ENCODE peak calls at places on chromosome 21, in four cellular contexts. One of them, this sample, is unnamed.

GRCh38 chr21:31193761-31194160 is 150.3 kb downstream of the TIAM1 start:
- DNase-seq in body of pancreas: no peak
- DNase-seq in fibroblast of lung: no peak
- DNase-seq in PC-9: no peak
- DNase-seq in this sample: no peak

GRCh38 chr21:38228115-38228514 is 28.7 kb upstream of the KCNJ15 start:
- DNase-seq in body of pancreas: no peak
- DNase-seq in PC-9: no peak
- DNase-seq in fibroblast of lung: no peak
- DNase-seq in this sample: peak; percentile 22

GRCh38 chr21:14617836-14618235 is 71.7 kb upstream of the SAMSN1 start:
- DNase-seq in fibroblast of lung: no peak
- DNase-seq in body of pancreas: no peak
- DNase-seq in PC-9: no peak
- DNase-seq in this sample: no peak

GRCh38 chr21:43922949-43923348 is 57.9 kb downstream of the AGPAT3 start:
- DNase-seq in body of pancreas: no peak
- DNase-seq in PC-9: no peak
- DNase-seq in fibroblast of lung: no peak
- DNase-seq in this sample: no peak

GRCh38 chr21:38244885-38245869 is 11.6 kb upstream of the KCNJ15 start:
- DNase-seq in body of pancreas: no peak
- DNase-seq in PC-9: no peak
- DNase-seq in fibroblast of lung: peak; percentile 82
- DNase-seq in this sample: no peak

GRCh38 chr21:43866659-43867331 is 1.8 kb downstream of the AGPAT3 start:
- DNase-seq in fibroblast of lung: no peak
- DNase-seq in body of pancreas: peak; percentile 50
- DNase-seq in PC-9: no peak
- DNase-seq in this sample: peak; percentile 87

GRCh38 chr21:31660134-31660565 is 657 bp downstream of the SOD1 start:
- DNase-seq in fibroblast of lung: peak; percentile 30
- DNase-seq in body of pancreas: no peak
- DNase-seq in PC-9: no peak
- DNase-seq in this sample: peak; percentile 48

GRCh38 chr21:31184462-31184861 is 146.2 kb upstream of the KRTAP19-8 start:
- DNase-seq in PC-9: no peak
- DNase-seq in fibroblast of lung: no peak
- DNase-seq in body of pancreas: no peak
- DNase-seq in this sample: no peak

GRCh38 chr21:37074195-37074510 is 1.1 kb downstream of the TTC3 start:
- DNase-seq in body of pancreas: no peak
- DNase-seq in PC-9: no peak
- DNase-seq in fibroblast of lung: no peak
- DNase-seq in this sample: peak; percentile 49

GRCh38 chr21:44366586-44367211 is 13.3 kb downstream of the TRPM2 start:
- DNase-seq in PC-9: no peak
- DNase-seq in fibroblast of lung: no peak
- DNase-seq in body of pancreas: no peak
- DNase-seq in this sample: no peak

GRCh38 chr21:44316277-44316900 is 16.5 kb downstream of the PFKL start:
- DNase-seq in PC-9: no peak
- DNase-seq in fibroblast of lung: no peak
- DNase-seq in body of pancreas: no peak
- DNase-seq in this sample: no peak

GRCh38 chr21:43907751-43908150 is 42.7 kb downstream of the AGPAT3 start:
- DNase-seq in PC-9: no peak
- DNase-seq in body of pancreas: no peak
- DNase-seq in fibroblast of lung: no peak
- DNase-seq in this sample: no peak

GRCh38 chr21:35072960-35073359 is 23.9 kb upstream of the RUNX1 start:
- DNase-seq in PC-9: no peak
- DNase-seq in fibroblast of lung: peak; percentile 45
- DNase-seq in body of pancreas: no peak
- DNase-seq in this sample: no peak

GRCh38 chr21:35410123-35410522 is 361.0 kb upstream of the RUNX1 start:
- DNase-seq in fibroblast of lung: no peak
- DNase-seq in PC-9: no peak
- DNase-seq in body of pancreas: no peak
- DNase-seq in this sample: no peak

GRCh38 chr21:36693144-36694040 is 5.5 kb upstream of the SIM2 start:
- DNase-seq in body of pancreas: no peak
- DNase-seq in fibroblast of lung: no peak
- DNase-seq in PC-9: no peak
- DNase-seq in this sample: no peak

GRCh38 chr21:36035381-36035791 is 24.9 kb downstream of the SETD4 start:
- DNase-seq in PC-9: no peak
- DNase-seq in body of pancreas: no peak
- DNase-seq in fibroblast of lung: no peak
- DNase-seq in this sample: no peak

GRCh38 chr21:36150192-36150711 is 6.4 kb upstream of the DOP1B start:
- DNase-seq in body of pancreas: no peak
- DNase-seq in fibroblast of lung: peak; percentile 58
- DNase-seq in PC-9: no peak
- DNase-seq in this sample: no peak

GRCh38 chr21:35508389-35508888 is 459.3 kb upstream of the RUNX1 start:
- DNase-seq in PC-9: peak; percentile 85
- DNase-seq in fibroblast of lung: peak; percentile 93
- DNase-seq in body of pancreas: peak; percentile 20
- DNase-seq in this sample: peak; percentile 54

GRCh38 chr21:27406297-27407009 is 439.6 kb upstream of the ADAMTS5 start:
- DNase-seq in body of pancreas: no peak
- DNase-seq in PC-9: no peak
- DNase-seq in fibroblast of lung: peak; percentile 80
- DNase-seq in this sample: no peak

GRCh38 chr21:36694593-36695282 is 4.2 kb upstream of the SIM2 start:
- DNase-seq in fibroblast of lung: no peak
- DNase-seq in body of pancreas: no peak
- DNase-seq in PC-9: no peak
- DNase-seq in this sample: no peak

GRCh38 chr21:24514081-24514733 is 1093.1 kb downstream of the MRPL39 start:
- DNase-seq in fibroblast of lung: peak; percentile 17
- DNase-seq in PC-9: no peak
- DNase-seq in body of pancreas: no peak
- DNase-seq in this sample: no peak

GRCh38 chr21:27759091-27759659 is 792.3 kb upstream of the ADAMTS5 start:
- DNase-seq in PC-9: no peak
- DNase-seq in body of pancreas: peak; percentile 49
- DNase-seq in fibroblast of lung: no peak
- DNase-seq in this sample: peak; percentile 32

GRCh38 chr21:39518845-39519205 is 67.1 kb downstream of the SH3BGR start:
- DNase-seq in body of pancreas: no peak
- DNase-seq in PC-9: no peak
- DNase-seq in fibroblast of lung: peak; percentile 3
- DNase-seq in this sample: no peak

GRCh38 chr21:35002879-35003722 is 46.0 kb downstream of the RUNX1 start:
- DNase-seq in fibroblast of lung: peak; percentile 93
- DNase-seq in body of pancreas: no peak
- DNase-seq in PC-9: no peak
- DNase-seq in this sample: no peak

GRCh38 chr21:44064852-44065403 is 42.3 kb upstream of the PWP2 start:
- DNase-seq in body of pancreas: no peak
- DNase-seq in fibroblast of lung: no peak
- DNase-seq in PC-9: no peak
- DNase-seq in this sample: no peak

GRCh38 chr21:39020751-39021474 is 162.3 kb downstream of the PSMG1 start:
- DNase-seq in fibroblast of lung: peak; percentile 85
- DNase-seq in PC-9: peak; percentile 76
- DNase-seq in body of pancreas: no peak
- DNase-seq in this sample: no peak

GRCh38 chr21:37787456-37787855 is 128.8 kb downstream of the KCNJ6 start:
- DNase-seq in PC-9: no peak
- DNase-seq in body of pancreas: no peak
- DNase-seq in fibroblast of lung: peak; percentile 84
- DNase-seq in this sample: no peak

GRCh38 chr21:30710499-30710898 is 8.1 kb downstream of the KRTAP21-3 start:
- DNase-seq in PC-9: no peak
- DNase-seq in body of pancreas: no peak
- DNase-seq in fibroblast of lung: no peak
- DNase-seq in this sample: no peak

GRCh38 chr21:38170283-38170682 is 86.5 kb upstream of the KCNJ15 start:
- DNase-seq in fibroblast of lung: peak; percentile 15
- DNase-seq in body of pancreas: no peak
- DNase-seq in PC-9: no peak
- DNase-seq in this sample: no peak

GRCh38 chr21:38796426-38796825 is 9.3 kb upstream of the ETS2 start:
- DNase-seq in fibroblast of lung: peak; percentile 58
- DNase-seq in body of pancreas: no peak
- DNase-seq in PC-9: no peak
- DNase-seq in this sample: no peak

GRCh38 chr21:31554511-31555022 is 104.9 kb upstream of the SOD1 start:
- DNase-seq in body of pancreas: no peak
- DNase-seq in PC-9: peak; percentile 62
- DNase-seq in fibroblast of lung: no peak
- DNase-seq in this sample: no peak

GRCh38 chr21:15688809-15689208 is 41.0 kb upstream of the USP25 start:
- DNase-seq in fibroblast of lung: peak; percentile 33
- DNase-seq in body of pancreas: no peak
- DNase-seq in PC-9: peak; percentile 35
- DNase-seq in this sample: no peak

GRCh38 chr21:36379236-36379635 is 6.0 kb upstream of the CHAF1B start:
- DNase-seq in fibroblast of lung: no peak
- DNase-seq in PC-9: no peak
- DNase-seq in body of pancreas: no peak
- DNase-seq in this sample: no peak

GRCh38 chr21:35222541-35222941 is 173.4 kb upstream of the RUNX1 start:
- DNase-seq in PC-9: peak; percentile 76
- DNase-seq in body of pancreas: no peak
- DNase-seq in fibroblast of lung: no peak
- DNase-seq in this sample: no peak

GRCh38 chr21:15442743-15443142 is 287.0 kb upstream of the USP25 start:
- DNase-seq in body of pancreas: no peak
- DNase-seq in PC-9: no peak
- DNase-seq in fibroblast of lung: no peak
- DNase-seq in this sample: no peak

GRCh38 chr21:35649186-35649585 is 411.1 kb downstream of the SETD4 start:
- DNase-seq in PC-9: no peak
- DNase-seq in body of pancreas: no peak
- DNase-seq in fibroblast of lung: peak; percentile 38
- DNase-seq in this sample: no peak

GRCh38 chr21:34692458-34693020 is 23.7 kb downstream of the CLIC6 start:
- DNase-seq in fibroblast of lung: no peak
- DNase-seq in PC-9: no peak
- DNase-seq in body of pancreas: no peak
- DNase-seq in this sample: no peak

GRCh38 chr21:39681257-39681656 is 63.7 kb upstream of the IGSF5 start:
- DNase-seq in body of pancreas: no peak
- DNase-seq in PC-9: no peak
- DNase-seq in fibroblast of lung: peak; percentile 9
- DNase-seq in this sample: no peak

GRCh38 chr21:39529026-39529425 is 77.3 kb downstream of the SH3BGR start:
- DNase-seq in fibroblast of lung: no peak
- DNase-seq in body of pancreas: no peak
- DNase-seq in PC-9: no peak
- DNase-seq in this sample: no peak

DNA sequence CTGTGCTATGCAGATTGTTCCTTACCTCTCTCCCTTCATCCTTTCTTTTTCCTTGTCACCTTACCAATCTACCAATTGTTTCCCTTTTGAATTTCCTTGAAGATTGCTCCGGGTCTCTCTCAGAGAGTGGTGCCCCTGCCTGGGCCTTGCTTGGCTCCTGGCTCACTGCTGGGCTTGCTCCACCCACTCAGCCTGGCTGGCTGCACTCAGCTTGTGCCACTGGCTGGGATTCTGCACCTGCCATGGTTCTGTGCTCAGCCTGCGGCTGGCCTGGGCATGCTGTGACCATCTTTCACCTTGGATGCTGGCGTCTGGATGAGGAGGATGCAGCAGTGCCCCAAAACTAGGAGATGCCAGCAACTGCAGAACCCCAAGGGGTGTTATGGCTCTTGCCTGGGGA is 463.9 kb upstream of the CXADR start:
- DNase-seq in body of pancreas: no peak
- DNase-seq in fibroblast of lung: no peak
- DNase-seq in PC-9: no peak
- DNase-seq in this sample: no peak
- H3K27ac ChIP-seq in body of pancreas: no peak overlapping the region
- H3K27ac ChIP-seq in fibroblast of lung: no peak overlapping the region
- H3K27ac ChIP-seq in PC-9: no peak overlapping the region
- H3K27ac ChIP-seq in this sample: no peak overlapping the region

DNA sequence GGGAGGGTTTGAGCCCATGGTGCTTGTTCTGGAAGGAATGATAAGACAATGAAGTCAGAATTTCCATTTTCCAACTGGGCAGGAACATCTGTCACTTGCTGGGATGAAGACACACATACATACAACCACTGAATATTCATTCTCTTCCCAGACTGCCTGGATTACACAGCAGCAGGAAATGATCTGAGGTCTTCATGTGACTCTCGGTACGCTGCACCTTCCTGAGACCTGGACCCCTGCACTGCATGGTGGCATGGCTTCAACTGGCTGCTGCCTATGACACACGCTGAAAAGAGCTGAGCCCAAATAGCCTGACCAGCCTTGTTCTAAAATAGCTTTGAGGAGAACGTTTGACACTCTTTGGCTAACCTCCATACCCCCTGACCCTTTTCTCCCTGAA is 150.6 kb downstream of the GABPA start:
- DNase-seq in PC-9: no peak
- DNase-seq in fibroblast of lung: no peak
- DNase-seq in body of pancreas: no peak
- DNase-seq in this sample: no peak
- H3K27ac ChIP-seq in PC-9: no peak overlapping the region
- H3K27ac ChIP-seq in fibroblast of lung: no peak overlapping the region
- H3K27ac ChIP-seq in body of pancreas: peak overlapping the region; percentile 31
- H3K27ac ChIP-seq in this sample: peak overlapping the region; percentile 9

GRCh38 chr21:45391743-45392079 is 13.3 kb upstream of the COL18A1 start:
- DNase-seq in PC-9: no peak
- DNase-seq in fibroblast of lung: no peak
- DNase-seq in body of pancreas: no peak
- DNase-seq in this sample: no peak

GRCh38 chr21:45393021-45393420 is 11.9 kb upstream of the COL18A1 start:
- DNase-seq in body of pancreas: no peak
- DNase-seq in fibroblast of lung: no peak
- DNase-seq in PC-9: no peak
- DNase-seq in this sample: no peak

GRCh38 chr21:45390121-45390751 is 14.7 kb upstream of the COL18A1 start:
- DNase-seq in PC-9: no peak
- DNase-seq in body of pancreas: no peak
- DNase-seq in fibroblast of lung: no peak
- DNase-seq in this sample: no peak

GRCh38 chr21:45392206-45392971 is 12.6 kb upstream of the COL18A1 start:
- DNase-seq in body of pancreas: no peak
- DNase-seq in fibroblast of lung: no peak
- DNase-seq in PC-9: no peak
- DNase-seq in this sample: no peak

GRCh38 chr21:45390831-45391742 is 13.9 kb upstream of the COL18A1 start:
- DNase-seq in PC-9: no peak
- DNase-seq in body of pancreas: no peak
- DNase-seq in fibroblast of lung: no peak
- DNase-seq in this sample: no peak
- H3K27ac ChIP-seq in PC-9: no peak overlapping the region
- H3K27ac ChIP-seq in body of pancreas: no peak overlapping the region
- H3K27ac ChIP-seq in fibroblast of lung: no peak overlapping the region
- H3K27ac ChIP-seq in this sample: no peak overlapping the region

GRCh38 chr21:33267250-33267649 is 1.1 kb downstream of the IL10RB start:
- DNase-seq in body of pancreas: no peak
- DNase-seq in fibroblast of lung: no peak
- DNase-seq in PC-9: no peak
- DNase-seq in this sample: no peak
- H3K27ac ChIP-seq in body of pancreas: peak overlapping the region; percentile 83
- H3K27ac ChIP-seq in fibroblast of lung: no peak overlapping the region
- H3K27ac ChIP-seq in PC-9: no peak overlapping the region
- H3K27ac ChIP-seq in this sample: peak overlapping the region; percentile 92

GRCh38 chr21:42836402-42836666 is 43.0 kb downstream of the WDR4 start:
- DNase-seq in PC-9: no peak
- DNase-seq in fibroblast of lung: no peak
- DNase-seq in body of pancreas: no peak
- DNase-seq in this sample: peak; percentile 0
- H3K27ac ChIP-seq in PC-9: no peak overlapping the region
- H3K27ac ChIP-seq in fibroblast of lung: no peak overlapping the region
- H3K27ac ChIP-seq in body of pancreas: no peak overlapping the region
- H3K27ac ChIP-seq in this sample: no peak overlapping the region

This sample was measured in colonic mucosa.